ENCODE peak calls at places on chromosomes 13 and 19, in eight cellular contexts. N is right lobe of liver, W is choroid plexus epithelial cell, G is cardiac muscle cell, J is PC-3, Z is BJ, U is A549, I is coronary artery. T is an unnamed sample.

GRCh38 chr13:59915252-59915651 is 248.5 kb downstream of the DIAPH3 start:
- DNase-seq in Z (no peak), I (no peak), J (no peak), U (no peak), N (no peak), W (no peak), G (no peak), T (no peak)

GRCh38 chr13:89053418-89053817 is 1382.2 kb downstream of the SLITRK5 start:
- DNase-seq in J (no peak), W (no peak), I (no peak), U (no peak), G (no peak), N (no peak), Z (no peak), T (no peak)

GRCh38 chr13:103187621-103188020 is 121.4 kb upstream of the SLC10A2 start:
- DNase-seq in Z (no peak), J (no peak), W (no peak), I (no peak), N (no peak), G (peak), U (no peak), T (no peak)

GRCh38 chr13:93765056-93765455 is 538.4 kb downstream of the GPC6 start:
- DNase-seq in Z (no peak), I (no peak), W (no peak), J (no peak), G (no peak), U (no peak), N (no peak), T (no peak)

GRCh38 chr19:1424182-1424955 is 13.8 kb upstream of the RPS15 start:
- DNase-seq in J (no peak), W (no peak), Z (no peak), U (no peak), I (no peak), N (peak), G (no peak), T (no peak)

GRCh38 chr19:45607071-45608029 is 5.3 kb upstream of the GPR4 start:
- DNase-seq in Z (no peak), U (peak), I (peak), W (peak), G (peak), N (peak), J (peak), T (peak)

GRCh38 chr19:54517483-54517882 is 14.9 kb downstream of the LAIR2 start:
- DNase-seq in N (no peak), U (peak), J (peak), Z (no peak), G (peak), I (no peak), W (peak), T (peak)

GRCh38 chr13:102089177-102089576 is 312.7 kb downstream of the FGF14 start:
- DNase-seq in I (no peak), W (peak), N (no peak), G (no peak), J (peak), U (no peak), Z (no peak), T (peak)

GRCh38 chr19:13797870-13798269 is 2.6 kb downstream of the ZSWIM4 start:
- DNase-seq in G (peak), Z (peak), W (peak), J (peak), N (no peak), U (no peak), I (no peak), T (peak)

GRCh38 chr13:59673301-59673700 is 490.4 kb downstream of the DIAPH3 start:
- DNase-seq in J (no peak), W (no peak), U (no peak), N (no peak), Z (no peak), I (no peak), G (peak), T (no peak)

GRCh38 chr19:56141416-56141992 is 417 bp downstream of the ZNF444 start:
- DNase-seq in Z (no peak), I (no peak), U (no peak), J (no peak), G (no peak), N (no peak), W (peak), T (no peak)

GRCh38 chr19:46587861-46588260 is 13.3 kb upstream of the CALM3 start:
- DNase-seq in G (no peak), U (no peak), I (no peak), N (no peak), Z (no peak), W (no peak), J (no peak), T (no peak)

GRCh38 chr19:13964776-13965175 is 12.5 kb downstream of the DCAF15 start:
- DNase-seq in Z (no peak), G (no peak), U (no peak), N (no peak), J (peak), I (no peak), W (peak), T (peak)

GRCh38 chr13:25116044-25116443 is 20.1 kb downstream of the PABPC3 start:
- DNase-seq in G (no peak), N (no peak), I (no peak), Z (no peak), U (no peak), W (no peak), J (peak), T (no peak)

GRCh38 chr13:94548382-94549240 is 47.3 kb downstream of the TGDS start:
- DNase-seq in U (peak), Z (no peak), I (peak), N (peak), W (peak), J (peak), G (peak), T (peak)

GRCh38 chr19:53365899-53366493 is 491 bp downstream of the ZNF525 start:
- DNase-seq in U (no peak), J (peak), G (no peak), N (no peak), I (no peak), W (no peak), Z (no peak), T (no peak)

GRCh38 chr13:32723987-32724386 is 137.7 kb downstream of the PDS5B start:
- DNase-seq in W (no peak), N (no peak), Z (no peak), I (no peak), J (no peak), U (no peak), G (no peak), T (no peak)

GRCh38 chr13:29849071-29849541 is 1.3 kb downstream of the UBL3 start:
- DNase-seq in I (no peak), J (peak), Z (no peak), N (no peak), W (peak), G (peak), U (no peak), T (peak)

GRCh38 chr13:20901668-20902437 is 693 bp downstream of the XPO4 start:
- DNase-seq in N (peak), G (peak), Z (no peak), J (peak), I (no peak), W (peak), U (peak), T (peak)

GRCh38 chr13:65401315-65401714 is 1828.8 kb downstream of the PCDH9 start:
- DNase-seq in I (no peak), Z (no peak), W (no peak), N (no peak), U (no peak), G (no peak), J (no peak), T (no peak)

GRCh38 chr19:33295621-33296472 is 6.5 kb downstream of the CEBPA start:
- DNase-seq in W (no peak), G (no peak), N (no peak), J (no peak), I (no peak), U (no peak), Z (no peak), T (no peak)

GRCh38 chr19:7333198-7334118 is 15.3 kb upstream of the ARHGEF18 start:
- DNase-seq in U (no peak), N (no peak), Z (no peak), G (peak), J (peak), W (no peak), I (no peak), T (peak)

GRCh38 chr19:3057275-3057714 is 5.0 kb downstream of the TLE5 start:
- DNase-seq in N (peak), Z (no peak), J (peak), G (peak), W (peak), I (peak), U (peak), T (peak)

GRCh38 chr19:54030895-54031586 is 32.7 kb downstream of the VSTM1 start:
- DNase-seq in U (no peak), J (peak), I (no peak), W (peak), Z (no peak), G (peak), N (no peak), T (peak)

GRCh38 chr19:1914826-1915341 is 9.7 kb downstream of the ADAT3 start:
- DNase-seq in I (no peak), G (no peak), J (no peak), N (no peak), Z (no peak), W (no peak), U (no peak), T (no peak)

GRCh38 chr13:113060557-113061270 is 44.9 kb upstream of the F7 start:
- DNase-seq in U (no peak), I (no peak), N (peak), Z (no peak), J (no peak), G (no peak), W (no peak), T (no peak)

GRCh38 chr13:24264976-24265375 is 44.4 kb upstream of the C1QTNF9 start:
- DNase-seq in N (no peak), Z (no peak), J (no peak), U (no peak), G (no peak), I (peak), W (no peak), T (no peak)

GRCh38 chr13:34833562-34834182 is 108.4 kb upstream of the NBEA start:
- DNase-seq in W (peak), N (no peak), Z (no peak), G (no peak), U (no peak), J (peak), I (no peak), T (no peak)

GRCh38 chr13:92952161-92952560 is 274.4 kb upstream of the GPC6 start:
- DNase-seq in G (peak), I (no peak), N (no peak), Z (no peak), U (no peak), W (no peak), J (no peak), T (no peak)

GRCh38 chr13:113947321-113948033 is 26.4 kb downstream of the C13orf46 start:
- DNase-seq in W (peak), G (peak), Z (no peak), N (peak), J (peak), I (no peak), U (no peak), T (peak)

GRCh38 chr19:49475995-49476880 is 2.2 kb downstream of the FLT3LG start:
- DNase-seq in I (no peak), U (peak), N (no peak), G (peak), W (peak), J (no peak), Z (no peak), T (no peak)
- TF ChIP-seq CTCF in I (peak), U (peak), N (no peak), G (peak), W (peak), J (peak), Z (peak), T (peak)

DNA sequence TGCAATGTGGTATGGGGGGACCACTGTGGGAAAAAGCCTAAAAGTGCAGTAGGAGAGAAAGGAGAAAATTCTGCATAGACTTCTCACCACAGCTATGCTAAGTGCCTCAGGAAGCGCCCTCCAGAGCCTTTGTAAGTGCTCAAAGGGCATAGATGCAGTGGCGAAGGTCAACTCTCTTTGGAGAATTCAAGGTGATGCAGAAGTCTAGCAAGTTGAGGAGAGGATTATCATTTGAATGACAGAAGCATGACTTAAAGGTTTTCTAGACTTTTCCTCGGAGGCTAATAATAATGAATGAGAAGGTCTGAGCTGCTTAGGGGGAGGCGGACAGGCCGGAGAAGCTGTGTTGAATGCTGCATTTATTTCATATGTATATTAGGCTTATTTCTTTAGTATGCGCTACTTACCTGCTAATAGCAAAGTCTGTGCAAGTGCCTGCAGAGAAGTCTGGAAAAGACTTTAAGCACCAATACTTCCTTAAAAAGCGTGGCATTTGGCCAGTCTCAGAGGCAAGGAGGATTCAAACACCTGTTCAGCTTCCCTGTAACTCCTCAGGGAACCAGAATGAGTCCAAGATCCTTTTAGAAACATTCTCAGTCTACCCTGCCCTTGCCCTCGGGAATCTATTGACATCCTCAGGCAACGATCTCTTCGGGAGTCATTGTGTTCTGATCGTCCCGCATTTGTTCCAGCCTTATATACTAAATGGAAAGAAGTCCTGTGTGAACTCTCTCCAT is 56.2 kb downstream of the FLT1 start:
- DNase-seq in Z (no peak), U (no peak), N (no peak), W (no peak), J (no peak), G (no peak), I (no peak), T (no peak)
- H3K4me3 ChIP-seq in Z (no peak), U (no peak), N (no peak), W (no peak), J (no peak), G (no peak), I (no peak), T (no peak)

GRCh38 chr13:45678282-45678681 is 23.8 kb upstream of the CBY2 start:
- DNase-seq in W (no peak), I (no peak), G (no peak), N (no peak), J (peak), Z (no peak), U (no peak), T (no peak)

GRCh38 chr13:45681101-45681500 is 21.0 kb upstream of the CBY2 start:
- DNase-seq in W (no peak), I (no peak), Z (no peak), G (no peak), J (no peak), U (no peak), N (no peak), T (peak)

GRCh38 chr13:45682494-45683008 is 19.6 kb upstream of the CBY2 start:
- DNase-seq in U (no peak), Z (no peak), J (no peak), N (no peak), I (no peak), W (no peak), G (no peak), T (no peak)

DNA sequence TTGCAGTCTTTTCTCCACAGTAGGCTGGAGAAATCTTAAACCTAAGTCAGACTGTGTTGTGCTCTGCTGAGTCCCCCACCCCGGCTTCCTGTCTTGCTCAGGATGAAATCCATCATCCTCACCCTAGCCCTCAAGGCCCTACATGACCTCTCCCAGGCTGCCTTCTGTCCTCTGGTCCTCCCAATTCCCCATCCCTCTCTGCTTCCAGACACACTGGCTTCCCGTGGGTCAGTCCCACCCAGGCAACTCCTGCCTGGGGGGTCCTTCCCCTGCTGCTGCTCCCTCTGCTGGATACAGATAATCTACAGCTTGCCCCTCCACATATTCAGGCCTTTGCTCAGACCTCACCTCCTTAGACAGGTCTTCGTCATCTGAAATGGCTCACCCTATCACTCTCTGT is 18.4 kb upstream of the CBY2 start:
- DNase-seq in I (no peak), J (no peak), Z (no peak), U (no peak), G (no peak), W (no peak), N (no peak), T (no peak)
- TF ChIP-seq CTCF in I (no peak), J (peak), Z (peak), U (no peak), G (no peak), W (peak), N (no peak), T (no peak)

GRCh38 chr13:51999525-51999924 is 11.7 kb downstream of the ATP7B start:
- DNase-seq in W (no peak), G (peak), J (peak), I (no peak), Z (no peak), N (peak), U (no peak), T (peak)
- H3K4me3 ChIP-seq in W (no peak), G (no peak), J (peak), I (no peak), Z (no peak), N (no peak), U (no peak), T (no peak)

T was measured in fibroblast of mammary gland.